ENCODE peak calls at places on chromosome 12, in eight cellular contexts. Z is Panc1; N is left lung; L is transverse colon; J is heart left ventricle; Y is body of pancreas; K is sigmoid colon; D is effector memory CD4-positive, alpha-beta T cell. I is an unnamed sample. For H3K4me1, the result is how much of the 10 kb centered on the place peaks cover.

GRCh38 chr12:111209779-111210178 is 159.1 kb downstream of the PHETA1 start:
- DNase-seq in Z (no peak), N (no peak), L (no peak), J (no peak), Y (no peak), K (no peak), D (no peak), I (no peak)

GRCh38 chr12:62602445-62603060 is 135.9 kb downstream of the MON2 start:
- DNase-seq in Z (peak), N (peak), L (peak), J (peak), Y (peak), K (peak), D (peak), I (peak)

GRCh38 chr12:109949089-109949488 is 47.1 kb downstream of the GIT2 start:
- DNase-seq in Z (no peak), N (no peak), L (no peak), J (no peak), Y (peak), K (no peak), D (no peak), I (no peak)

GRCh38 chr12:63480186-63480585 is 188.1 kb downstream of the DPY19L2 start:
- DNase-seq in Z (no peak), N (no peak), L (no peak), J (no peak), Y (no peak), K (no peak), D (no peak), I (no peak)

GRCh38 chr12:108129017-108129812 is at the start of gene WSCD2:
- DNase-seq in Z (no peak), N (peak), L (peak), J (peak), Y (peak), K (peak), D (no peak), I (peak)

GRCh38 chr12:93441111-93441616 is 583 bp downstream of the UBE2N start:
- DNase-seq in Z (no peak), N (peak), L (peak), J (peak), Y (peak), K (no peak), D (peak), I (peak)

GRCh38 chr12:66087365-66087943 is 43.1 kb downstream of the LLPH start:
- DNase-seq in Z (peak), N (no peak), L (peak), J (peak), Y (peak), K (peak), D (no peak), I (peak)

GRCh38 chr12:11730299-11731041 is 81.0 kb downstream of the ETV6 start:
- DNase-seq in Z (no peak), N (no peak), L (peak), J (no peak), Y (peak), K (no peak), D (no peak), I (peak)

GRCh38 chr12:41917827-41918445 is 226.7 kb downstream of the GXYLT1 start:
- DNase-seq in Z (no peak), N (no peak), L (no peak), J (no peak), Y (no peak), K (no peak), D (no peak), I (no peak)

GRCh38 chr12:13376627-13377373 is 180.3 kb downstream of the EMP1 start:
- DNase-seq in Z (no peak), N (no peak), L (peak), J (no peak), Y (no peak), K (no peak), D (no peak), I (no peak)

GRCh38 chr12:40127408-40127807 is 21.5 kb upstream of the SLC2A13 start:
- DNase-seq in Z (no peak), N (no peak), L (no peak), J (no peak), Y (no peak), K (no peak), D (no peak), I (no peak)

GRCh38 chr12:68368332-68368731 is 36.2 kb upstream of the MDM1 start:
- DNase-seq in Z (no peak), N (no peak), L (no peak), J (no peak), Y (no peak), K (no peak), D (no peak), I (no peak)

GRCh38 chr12:32494676-32495075 is 95.3 kb downstream of the FGD4 start:
- DNase-seq in Z (no peak), N (no peak), L (no peak), J (no peak), Y (no peak), K (no peak), D (no peak), I (no peak)
- H3K4me1 ChIP-seq in Z (under half), N (under half), L (under half), J (under half), Y (under half), K (under half), D (under half), I (under half)

GRCh38 chr12:92360543-92360942 is 214.9 kb upstream of the BTG1 start:
- DNase-seq in Z (no peak), N (no peak), L (no peak), J (no peak), Y (no peak), K (no peak), D (no peak), I (no peak)
- H3K4me1 ChIP-seq in Z (under half), N (under half), L (under half), J (under half), Y (under half), K (under half), D (under half), I (under half)

GRCh38 chr12:47892819-47893218 is 12.0 kb downstream of the VDR start:
- DNase-seq in Z (no peak), N (no peak), L (no peak), J (no peak), Y (no peak), K (peak), D (no peak), I (no peak)
- H3K4me1 ChIP-seq in Z (under half), N (half or more), L (under half), J (under half), Y (under half), K (under half), D (under half), I (under half)

GRCh38 chr12:79023784-79024183 is 159.2 kb downstream of the SYT1 start:
- DNase-seq in Z (no peak), N (no peak), L (no peak), J (no peak), Y (no peak), K (no peak), D (no peak), I (no peak)
- H3K4me1 ChIP-seq in Z (under half), N (under half), L (under half), J (under half), Y (under half), K (under half), D (under half), I (under half)

GRCh38 chr12:122884860-122885259 is 11.1 kb downstream of the VPS37B start:
- DNase-seq in Z (no peak), N (no peak), L (no peak), J (no peak), Y (no peak), K (no peak), D (no peak), I (no peak)
- H3K4me1 ChIP-seq in Z (half or more), N (half or more), L (under half), J (under half), Y (half or more), K (under half), D (under half), I (half or more)

I was measured in lower lobe of right lung.